ENCODE peak calls at places on chromosomes 12 and 14, in four cellular contexts. L is GM12878, I is HL-60, C is GM12891. D is an unnamed sample.
A peak's percentile ranks its signal among the peaks of the same experiment; 100 is the strongest.

GRCh38 chr12:23552417-23552816 is 397.1 kb downstream of the SOX5 start:
- DNase-seq in L (no peak), I (no peak), C (no peak), D (no peak)

GRCh38 chr14:99728231-99728920 is 44.3 kb downstream of the CYP46A1 start:
- DNase-seq in L (no peak), I (no peak), C (no peak), D (no peak)

GRCh38 chr12:80373666-80374065 is 70.4 kb upstream of the PTPRQ start:
- DNase-seq in L (no peak), I (no peak), C (no peak), D (no peak)

GRCh38 chr14:41986083-41986645 is 379.5 kb downstream of the LRFN5 start:
- DNase-seq in L (no peak), I (no peak), C (no peak), D (no peak)

GRCh38 chr12:25034676-25035075 is 85.8 kb upstream of the BCAT1 start:
- DNase-seq in L (no peak), I (no peak), C (no peak), D (no peak)

GRCh38 chr12:14834502-14834901 is 8.8 kb downstream of the ART4 start:
- DNase-seq in L (no peak), I (no peak), C (no peak), D (no peak)

GRCh38 chr12:2215709-2216560 is 163.1 kb downstream of the CACNA1C start:
- DNase-seq in L (no peak), I (no peak), C (no peak), D (no peak)

GRCh38 chr12:50325890-50326391 is 42.6 kb upstream of the LIMA1 start:
- DNase-seq in L (no peak), I (no peak), C (no peak), D (no peak)

GRCh38 chr12:120109570-120110267 is 6.8 kb downstream of the RAB35 start:
- DNase-seq in L (no peak), I (no peak), C (no peak), D (no peak)

GRCh38 chr12:401235-402126 is at the start of gene CCDC77:
- DNase-seq in L (peak; percentile 86), I (peak; percentile 88), C (peak; percentile 80), D (peak; percentile 92)

GRCh38 chr14:32205984-32206383 is 2.9 kb upstream of the RNU6-8 start:
- DNase-seq in L (peak; percentile 45), I (no peak), C (no peak), D (no peak)

GRCh38 chr12:57815177-57816000 is 3.1 kb downstream of the AVIL start:
- DNase-seq in L (no peak), I (no peak), C (no peak), D (peak; percentile 47)
- TF ChIP-seq SPI1 in L (no peak), I (no peak), C (no peak), D (no peak)

DNA sequence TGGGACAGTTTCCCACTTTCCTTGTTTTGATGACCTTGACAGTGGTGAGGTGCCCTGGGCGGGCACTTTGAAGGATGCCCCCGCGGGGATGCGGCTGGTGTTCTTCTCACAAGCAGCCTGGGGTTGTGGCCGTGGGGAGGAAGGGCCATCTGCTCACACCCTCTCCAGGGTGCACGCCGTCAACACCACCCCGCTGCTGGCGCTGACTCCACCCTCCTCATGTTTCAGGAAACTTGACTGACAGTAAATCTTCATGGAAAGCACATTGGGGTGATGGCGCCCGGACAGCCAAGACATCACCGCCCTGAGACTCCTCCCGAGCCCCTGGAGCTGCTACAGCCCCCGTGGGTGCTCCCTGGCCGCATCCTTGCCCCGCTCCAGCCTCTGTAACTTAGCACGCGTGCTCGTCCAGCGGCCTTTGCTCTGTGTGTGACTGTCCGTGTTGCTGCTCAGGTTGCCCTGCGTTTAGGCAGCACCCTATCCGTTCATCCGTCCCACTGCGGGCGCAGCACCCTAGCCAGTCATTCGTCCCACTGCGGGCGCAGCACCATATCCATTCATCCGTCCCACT is 150.2 kb upstream of the C14orf180 start:
- DNase-seq in L (no peak), I (no peak), C (no peak), D (no peak)
- TF ChIP-seq SPI1 in L (no peak), I (no peak), C (no peak), D (no peak)

GRCh38 chr14:105993814-105994213 is 467.4 kb downstream of the TMEM121 start:
- DNase-seq in L (no peak), I (no peak), C (no peak), D (no peak)

DNA sequence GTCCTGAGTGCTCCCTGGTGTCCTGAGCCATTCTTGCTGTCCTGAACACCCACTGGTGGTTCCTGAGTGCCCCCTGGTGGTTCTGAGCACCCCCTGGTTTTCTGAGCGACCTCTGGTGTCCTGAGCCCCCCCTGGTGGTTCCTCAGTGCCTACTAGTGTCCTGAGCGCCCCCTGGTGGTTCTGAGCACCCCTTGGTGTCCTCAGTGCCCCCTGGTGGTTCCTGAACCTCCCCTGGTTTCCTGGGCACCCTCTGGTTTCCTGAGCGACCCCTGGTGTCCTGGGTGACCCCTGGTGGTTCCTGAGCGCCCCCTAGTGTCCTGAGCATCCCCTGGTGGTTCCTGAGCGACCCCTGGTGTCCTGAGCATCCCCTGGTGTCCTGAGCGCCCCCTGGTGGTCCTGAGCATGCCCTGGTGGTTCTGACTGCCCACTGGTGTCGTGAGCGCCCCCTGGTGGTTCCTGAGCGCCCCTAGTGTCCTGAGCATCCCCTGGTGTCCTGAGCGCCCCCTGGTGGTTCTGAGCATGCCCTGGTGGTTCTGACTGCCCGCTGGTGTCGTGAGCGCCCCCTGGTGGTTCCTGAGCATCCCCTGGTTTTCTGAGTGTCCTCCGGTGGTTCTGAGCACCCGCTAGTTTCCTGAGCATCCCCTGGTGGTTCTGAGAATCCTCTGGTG is 473.1 kb downstream of the TMEM121 start:
- DNase-seq in L (no peak), I (peak; percentile 64), C (peak; percentile 42), D (peak; percentile 23)
- TF ChIP-seq SPI1 in L (no peak), I (no peak), C (no peak), D (no peak)

DNA sequence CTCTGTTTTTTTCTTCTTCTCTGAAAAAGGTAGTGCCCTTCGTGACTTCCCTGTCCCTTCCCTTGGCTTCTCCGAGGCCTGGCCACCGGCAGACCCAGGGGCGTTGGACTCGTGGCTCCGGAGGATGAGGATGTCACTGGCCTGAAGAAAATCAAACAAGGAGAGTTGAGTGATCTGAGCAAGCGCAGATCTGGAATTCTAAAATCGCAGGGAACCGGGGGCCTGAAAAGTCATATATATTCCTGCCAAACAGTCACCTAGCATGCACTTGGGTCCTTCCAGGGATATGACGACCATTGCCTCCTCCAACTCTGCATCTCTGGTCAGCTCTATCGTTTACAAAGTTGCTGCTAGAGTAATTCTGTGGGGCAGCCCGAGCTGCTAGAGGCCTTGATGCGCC is 5.2 kb upstream of the PNMA1 start:
- DNase-seq in L (no peak), I (no peak), C (no peak), D (no peak)
- TF ChIP-seq SPI1 in L (no peak), I (no peak), C (no peak), D (no peak)

DNA sequence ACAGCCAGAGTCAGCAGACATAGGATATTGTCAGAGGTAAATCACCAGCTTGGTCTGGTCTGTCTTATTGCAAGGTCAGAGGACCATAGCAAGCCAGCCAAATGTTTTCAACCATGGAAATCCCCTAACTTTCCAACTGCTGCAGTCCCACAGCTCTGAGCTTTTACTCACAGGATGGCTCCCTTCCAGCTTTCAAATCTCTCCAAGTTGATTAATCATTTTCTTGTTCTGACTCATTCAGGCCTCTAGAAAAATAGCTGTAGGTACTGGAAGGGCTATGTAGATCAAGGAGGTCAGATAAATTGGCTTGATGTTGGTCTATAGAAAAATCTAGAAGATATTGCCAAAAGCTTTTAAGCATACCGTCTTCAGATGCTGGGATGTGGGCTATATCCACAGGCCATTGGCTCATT is 413.1 kb downstream of the RAD51B start:
- DNase-seq in L (peak; percentile 99), I (no peak), C (peak; percentile 18), D (peak; percentile 41)
- TF ChIP-seq SPI1 in L (no peak), I (no peak), C (no peak), D (no peak)

GRCh38 chr12:16350682-16351081 is 3.2 kb downstream of the MGST1 start:
- DNase-seq in L (no peak), I (no peak), C (no peak), D (no peak)
- TF ChIP-seq SPI1 in L (no peak), I (no peak), C (no peak), D (no peak)

GRCh38 chr14:55747186-55747585 is 167.2 kb downstream of the KTN1 start:
- DNase-seq in L (no peak), I (no peak), C (no peak), D (no peak)
- TF ChIP-seq SPI1 in L (no peak), I (no peak), C (no peak), D (no peak)

GRCh38 chr14:34875031-34875922 is at the start of gene BAZ1A:
- DNase-seq in L (peak; percentile 41), I (peak; percentile 68), C (peak; percentile 37), D (peak; percentile 72)
- TF ChIP-seq SPI1 in L (peak; percentile 39), I (peak; percentile 63), C (peak; percentile 31), D (peak; percentile 61)

GRCh38 chr14:36227802-36228201 is 51.3 kb upstream of the PTCSC3 start:
- DNase-seq in L (no peak), I (no peak), C (no peak), D (no peak)
- TF ChIP-seq SPI1 in L (no peak), I (no peak), C (no peak), D (no peak)

D was measured in K562.